ENCODE peak calls at places on chromosomes 6 and 20, in four cellular contexts. P, H, S and A are unnamed samples.

GRCh38 chr6:26321005-26321404 is 44.0 kb upstream of the BTN3A2 start:
- DNase-seq in S (no peak), H (no peak), P (no peak), A (no peak)

GRCh38 chr6:108156180-108156937 is 9.5 kb upstream of the NR2E1 start:
- DNase-seq in P (no peak), S (no peak), H (no peak), A (no peak)

GRCh38 chr6:31202259-31203166 is 32.0 kb upstream of the POU5F1 start:
- DNase-seq in S (no peak), P (no peak), H (peak), A (no peak)

GRCh38 chr6:135185483-135185882 is 4.4 kb downstream of the MYB start:
- DNase-seq in S (no peak), H (no peak), P (no peak), A (no peak)

GRCh38 chr20:53216856-53217576 is 244.9 kb downstream of the TSHZ2 start:
- DNase-seq in S (peak), H (peak), P (peak), A (peak)

GRCh38 chr6:127464161-127464880 is 5.1 kb upstream of the KIAA0408 start:
- DNase-seq in H (no peak), S (no peak), P (no peak), A (no peak)

GRCh38 chr6:44603044-44603686 is 215.7 kb downstream of the CDC5L start:
- DNase-seq in P (no peak), S (no peak), H (peak), A (no peak)

GRCh38 chr6:8785223-8785622 is 349.9 kb upstream of the SLC35B3 start:
- DNase-seq in S (no peak), P (no peak), H (no peak), A (no peak)

GRCh38 chr6:158249437-158249836 is 62.8 kb upstream of the TULP4 start:
- DNase-seq in H (no peak), S (no peak), P (no peak), A (no peak)

GRCh38 chr6:24607310-24607709 is 38.7 kb downstream of the KIAA0319 start:
- DNase-seq in H (no peak), P (no peak), S (no peak), A (no peak)

GRCh38 chr6:20170455-20171148 is 41.7 kb downstream of the MBOAT1 start:
- DNase-seq in S (no peak), P (no peak), H (no peak), A (no peak)

GRCh38 chr6:165571721-165572132 is 91.3 kb downstream of the PDE10A start:
- DNase-seq in P (no peak), S (no peak), H (no peak), A (no peak)

GRCh38 chr6:38508286-38508685 is 131.4 kb downstream of the BTBD9 start:
- DNase-seq in S (no peak), H (no peak), P (no peak), A (no peak)

GRCh38 chr6:49736017-49736508 is 8.1 kb downstream of the CRISP3 start:
- DNase-seq in P (peak), H (no peak), S (no peak), A (no peak)

GRCh38 chr6:138765896-138766487 is 7.6 kb upstream of the CCDC28A start:
- DNase-seq in P (peak), H (no peak), S (peak), A (no peak)

GRCh38 chr6:113530769-113531168 is 326.4 kb upstream of the MARCKS start:
- DNase-seq in H (no peak), S (no peak), P (no peak), A (no peak)

GRCh38 chr20:3227936-3228749 is 10.8 kb downstream of the SLC4A11 start:
- DNase-seq in H (no peak), P (no peak), S (no peak), A (no peak)

GRCh38 chr6:43628392-43629103 is 516 bp downstream of the GTPBP2 start:
- DNase-seq in S (peak), P (peak), H (peak), A (no peak)

GRCh38 chr20:6501061-6501460 is 266.4 kb upstream of the BMP2 start:
- DNase-seq in P (no peak), S (no peak), H (no peak), A (no peak)

GRCh38 chr20:44019638-44020335 is 105.1 kb downstream of the TOX2 start:
- DNase-seq in P (no peak), H (peak), S (peak), A (no peak)

GRCh38 chr6:156848533-156848932 is 71.4 kb downstream of the ARID1B start:
- DNase-seq in H (no peak), S (no peak), P (no peak), A (no peak)

GRCh38 chr6:97282238-97282725 is 734 bp downstream of the MMS22L start:
- DNase-seq in H (no peak), S (peak), P (peak), A (no peak)

GRCh38 chr20:44361021-44361420 is 5.5 kb downstream of the HNF4A start:
- DNase-seq in P (no peak), S (no peak), H (no peak), A (no peak)

GRCh38 chr20:54382419-54382818 is 93.0 kb upstream of the DOK5 start:
- DNase-seq in H (no peak), P (no peak), S (no peak), A (no peak)

GRCh38 chr6:168155193-168155592 is 76.2 kb upstream of the FRMD1 start:
- DNase-seq in S (no peak), P (no peak), H (peak), A (no peak)

GRCh38 chr20:2335096-2335495 is 39.3 kb downstream of the TGM3 start:
- DNase-seq in H (peak), S (no peak), P (no peak), A (no peak)

GRCh38 chr6:18216411-18216810 is 47.9 kb downstream of the DEK start:
- DNase-seq in S (no peak), H (no peak), P (no peak), A (no peak)

GRCh38 chr6:151763303-151763702 is 44.2 kb upstream of the ESR1 start:
- DNase-seq in S (no peak), P (peak), H (no peak), A (no peak)

GRCh38 chr6:151493495-151494234 is at the start of gene CCDC170:
- DNase-seq in P (no peak), H (peak), S (peak), A (no peak)

GRCh38 chr20:51054233-51054632 is 31.3 kb upstream of the KCNG1 start:
- DNase-seq in H (peak), S (no peak), P (no peak), A (no peak)

GRCh38 chr6:54307412-54308036 is 717 bp upstream of the TINAG start:
- DNase-seq in S (no peak), H (no peak), P (no peak), A (no peak)

GRCh38 chr6:110341671-110342304 is 16.4 kb downstream of the METTL24 start:
- DNase-seq in S (no peak), P (peak), H (peak), A (no peak)

GRCh38 chr20:48128436-48128835 is 343.2 kb upstream of the SULF2 start:
- DNase-seq in H (no peak), S (no peak), P (no peak), A (no peak)

GRCh38 chr20:45100563-45101245 is at the start of gene KCNS1:
- DNase-seq in S (no peak), P (peak), H (peak), A (peak)

GRCh38 chr20:57783196-57783595 is 73.4 kb upstream of the PMEPA1 start:
- DNase-seq in H (peak), S (no peak), P (no peak), A (no peak)

GRCh38 chr20:57781901-57782300 is 72.1 kb upstream of the PMEPA1 start:
- DNase-seq in H (peak), S (no peak), P (no peak), A (no peak)

GRCh38 chr20:57780906-57781305 is 71.1 kb upstream of the PMEPA1 start:
- DNase-seq in H (no peak), S (no peak), P (no peak), A (no peak)

GRCh38 chr20:57783956-57784837 is 74.4 kb upstream of the PMEPA1 start:
- DNase-seq in S (no peak), H (peak), P (no peak), A (no peak)

DNA sequence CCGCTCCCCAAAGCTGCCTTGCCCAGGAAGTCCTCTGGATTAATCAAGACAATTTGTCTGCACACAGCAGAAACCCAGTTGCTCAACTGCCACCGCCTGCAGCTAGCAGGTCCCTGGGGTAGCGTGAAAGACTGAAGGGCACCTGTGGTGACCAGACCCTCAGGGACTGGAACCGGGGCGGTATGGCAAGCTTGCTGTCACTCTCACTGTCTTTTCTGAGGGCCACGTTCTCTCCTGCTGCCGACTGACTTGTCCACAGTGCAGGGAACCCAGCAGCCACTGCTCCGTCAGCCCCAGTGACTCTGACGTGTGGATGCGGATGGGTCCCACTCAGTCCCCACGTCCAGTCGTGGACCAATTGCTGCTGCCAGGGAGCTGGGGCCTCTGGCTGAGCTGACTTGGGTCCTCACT is 72.8 kb upstream of the PMEPA1 start:
- DNase-seq in P (no peak), H (peak), S (no peak), A (no peak)
- H3K9ac ChIP-seq in P (no peak), H (no peak), S (no peak), A (no peak)

GRCh38 chr6:4323322-4323721 is 187.9 kb upstream of the ECI2 start:
- DNase-seq in H (no peak), S (no peak), P (no peak), A (no peak)

GRCh38 chr6:4320860-4321259 is 185.5 kb upstream of the ECI2 start:
- DNase-seq in S (no peak), P (no peak), H (no peak), A (no peak)

GRCh38 chr6:4322846-4323309 is 187.5 kb upstream of the ECI2 start:
- DNase-seq in S (no peak), P (no peak), H (no peak), A (no peak)

GRCh38 chr6:4322134-4322845 is 186.9 kb upstream of the ECI2 start:
- DNase-seq in P (no peak), S (no peak), H (no peak), A (no peak)

GRCh38 chr6:4319992-4320683 is 184.8 kb upstream of the ECI2 start:
- DNase-seq in P (no peak), S (no peak), H (no peak), A (no peak)
- H3K9ac ChIP-seq in P (no peak), S (no peak), H (no peak), A (no peak)

GRCh38 chr6:133568970-133569889 is 319.7 kb upstream of the TCF21 start:
- DNase-seq in H (peak), S (peak), P (peak), A (peak)
- H3K9ac ChIP-seq in H (no peak), S (peak), P (no peak), A (peak)

DNA sequence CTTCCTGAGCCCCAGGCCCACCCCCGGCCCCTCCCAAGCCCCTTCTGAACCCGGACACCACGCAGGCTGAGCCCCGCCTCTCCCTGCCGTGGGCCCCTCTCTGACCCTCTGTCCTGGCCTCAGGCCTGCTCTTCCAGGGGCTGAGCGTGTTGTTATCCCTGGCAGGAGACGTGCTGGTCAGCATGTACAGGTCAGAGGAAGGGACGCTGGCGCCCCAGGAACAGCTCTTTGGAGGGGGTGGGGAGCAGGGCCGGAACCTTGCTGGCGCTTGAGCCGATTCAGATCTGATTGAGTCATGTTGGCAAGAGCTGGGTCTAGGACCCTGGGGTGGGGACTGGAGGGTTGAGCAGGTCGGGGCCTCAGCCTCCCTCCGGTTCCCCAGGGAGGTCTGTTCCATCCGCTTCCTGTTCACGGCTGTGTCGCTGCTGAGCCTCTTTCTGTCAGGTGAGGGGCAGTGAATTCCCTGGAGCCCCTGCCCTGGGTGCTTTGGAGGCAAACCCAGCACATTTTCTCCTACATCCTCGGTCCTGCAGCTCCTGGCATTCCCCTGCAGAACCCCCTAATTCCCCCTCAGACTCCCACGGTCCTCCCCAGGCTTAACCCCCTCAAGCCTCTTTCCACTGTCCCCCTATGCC is 1.9 kb downstream of the SPAG4 start:
- DNase-seq in H (peak), S (no peak), P (peak), A (peak)
- H3K9ac ChIP-seq in H (no peak), S (no peak), P (peak), A (peak)

GRCh38 chr6:124798942-124799496 is 163.2 kb upstream of the RNF217 start:
- DNase-seq in S (no peak), H (no peak), P (no peak), A (no peak)
- H3K9ac ChIP-seq in S (no peak), H (no peak), P (no peak), A (no peak)

DNA sequence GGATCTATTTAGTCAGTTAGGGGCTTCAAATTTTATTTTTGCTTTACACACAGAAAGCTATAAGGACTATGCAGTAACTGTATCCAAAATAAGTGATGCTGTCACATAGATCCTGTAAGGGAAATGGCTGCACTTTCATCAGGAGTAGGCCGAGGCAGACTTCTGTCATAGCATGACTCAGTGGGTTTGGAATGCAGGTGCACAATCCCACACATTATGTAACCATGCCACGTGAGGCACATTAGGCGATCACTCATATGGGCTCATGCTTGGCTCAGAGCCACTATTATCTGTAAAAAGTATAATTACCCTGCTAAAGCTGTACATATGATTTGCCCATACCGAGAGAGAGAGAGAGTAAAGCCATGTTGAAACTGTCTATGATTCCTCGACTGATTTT is 1189.4 kb upstream of the EYS start:
- DNase-seq in H (no peak), P (no peak), S (no peak), A (no peak)
- H3K9ac ChIP-seq in H (no peak), P (no peak), S (no peak), A (no peak)

DNA sequence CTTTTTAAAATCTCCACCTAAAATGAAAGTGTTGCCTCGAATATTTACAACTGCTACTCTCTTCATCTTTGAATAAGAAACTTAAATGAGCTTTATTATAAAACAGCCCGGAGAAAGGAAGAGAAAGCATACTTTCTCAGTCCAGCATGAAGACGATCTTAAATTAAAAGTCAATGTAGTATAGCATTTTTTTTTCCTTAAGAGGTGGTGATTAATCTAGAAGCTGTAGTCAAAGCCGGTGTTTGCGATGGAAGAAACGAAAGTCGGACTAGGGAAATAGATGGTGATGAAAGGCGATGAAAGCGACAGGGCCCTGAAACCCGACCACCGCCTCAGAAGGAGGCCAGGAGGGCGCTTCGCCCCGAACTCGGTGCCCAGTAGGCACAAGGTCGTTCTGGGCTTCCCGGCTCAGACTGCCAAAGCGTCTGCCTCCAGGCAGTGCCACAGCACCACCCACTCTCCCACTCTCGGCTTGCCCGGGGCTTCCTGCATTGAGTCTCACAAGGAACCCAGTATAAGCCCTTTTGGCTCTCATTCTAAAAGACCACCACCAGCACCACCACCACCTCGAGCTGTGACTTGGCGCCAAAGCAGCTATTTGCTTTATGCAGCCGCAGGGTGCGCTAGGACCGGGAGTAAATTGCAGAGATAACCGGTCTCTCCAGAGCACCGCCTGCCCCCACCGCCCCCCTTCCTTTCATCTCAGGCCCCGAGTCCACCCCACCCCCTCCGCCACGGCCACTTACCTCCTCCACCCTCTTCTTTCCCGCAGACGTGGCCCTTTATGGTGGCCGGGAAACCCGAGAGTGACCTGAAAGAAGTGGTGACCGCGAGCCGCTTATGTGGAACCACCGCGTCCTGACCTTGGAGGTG is 2.3 kb downstream of the TCF21 start:
- DNase-seq in P (no peak), S (peak), H (peak), A (no peak)
- H3K9ac ChIP-seq in P (peak), S (no peak), H (no peak), A (no peak)

DNA sequence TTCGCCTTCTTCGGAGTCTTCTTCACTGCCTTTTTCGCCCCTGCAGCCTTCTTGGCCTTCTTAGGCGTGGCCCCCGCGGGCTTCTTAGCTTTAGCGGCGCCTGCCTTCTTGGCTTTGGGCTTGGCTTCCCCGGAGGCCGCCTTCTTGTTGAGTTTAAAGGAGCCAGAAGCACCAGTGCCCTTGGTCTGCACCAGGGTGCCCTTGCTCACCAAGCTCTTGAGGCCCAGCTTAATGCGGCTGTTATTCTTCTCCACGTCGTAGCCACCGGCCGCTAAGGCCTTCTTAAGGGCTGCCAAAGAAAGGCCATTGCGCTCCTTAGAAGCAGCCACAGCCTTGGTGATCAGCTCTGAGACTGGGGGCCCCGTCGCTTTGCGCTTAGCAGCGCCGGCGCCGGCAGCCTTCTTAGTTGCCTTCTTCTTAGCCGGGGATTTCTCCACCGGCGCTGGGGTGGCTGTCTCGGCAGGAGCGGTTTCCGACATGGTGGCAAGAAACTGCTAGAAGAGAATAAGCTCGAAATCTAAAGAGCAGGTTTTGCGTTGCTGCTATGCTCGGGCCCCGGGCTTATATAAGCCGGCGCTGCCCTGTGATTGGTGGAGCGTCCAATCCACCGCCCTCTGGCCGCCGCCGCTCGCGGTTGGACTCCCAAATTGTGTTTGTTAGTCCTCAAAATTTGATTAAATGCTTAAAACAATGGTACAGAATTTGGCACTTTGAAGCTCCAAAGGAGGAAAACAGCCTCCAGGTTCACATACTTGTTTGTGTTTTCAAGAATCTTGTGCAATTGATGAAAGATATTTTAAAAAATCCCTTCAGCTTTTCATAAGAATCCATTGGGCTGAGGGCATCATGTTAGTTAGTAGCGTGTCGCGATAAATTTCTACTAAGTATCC is 44.9 kb downstream of the OR2B2 start:
- DNase-seq in S (peak), P (peak), H (peak), A (no peak)
- H3K9ac ChIP-seq in S (peak), P (peak), H (peak), A (peak)

GRCh38 chr20:41031243-41031619 is 2.6 kb downstream of the TOP1 start:
- DNase-seq in P (no peak), H (no peak), S (no peak), A (no peak)
- H3K9ac ChIP-seq in P (no peak), H (no peak), S (no peak), A (no peak)